ENCODE peak calls at places on chromosomes 12 and 14, in nine cellular contexts. A is GF-D8, Q is endothelial cell, N is NCI-H524, M is tibial artery, J is renal cortical epithelial cell, T is NCI-H748 treated with DMSO at 0.1 percent for 48 hours, V is GM18507, G is Kasumi-1. X is an unnamed sample.

GRCh38 chr12:47067176-47067575 is 12.2 kb upstream of the PCED1B start:
- DNase-seq in A (no peak), Q (no peak), N (no peak), M (no peak), J (no peak), T (no peak), V (no peak), G (no peak), X (no peak)

GRCh38 chr14:94372021-94372605 is 16.3 kb downstream of the SERPINA1 start:
- DNase-seq in A (no peak), Q (no peak), N (no peak), M (no peak), J (no peak), T (no peak), V (no peak), G (no peak), X (no peak)

GRCh38 chr12:82210882-82211281 is 147.3 kb downstream of the CCDC59 start:
- DNase-seq in A (no peak), Q (no peak), N (no peak), M (no peak), J (no peak), T (no peak), V (no peak), G (no peak), X (no peak)

GRCh38 chr14:44081146-44081545 is 425.9 kb downstream of the FSCB start:
- DNase-seq in A (no peak), Q (no peak), N (no peak), M (no peak), J (no peak), T (no peak), V (no peak), G (no peak), X (no peak)

GRCh38 chr14:97760050-97760449 is 962.9 kb downstream of the VRK1 start:
- DNase-seq in A (no peak), Q (no peak), N (no peak), M (no peak), J (no peak), T (no peak), V (no peak), G (no peak), X (no peak)

GRCh38 chr12:104133861-104134260 is 4.1 kb downstream of the NFYB start:
- DNase-seq in A (no peak), Q (no peak), N (no peak), M (no peak), J (peak; percentile 48), T (no peak), V (no peak), G (no peak), X (no peak)

GRCh38 chr14:56716705-56717104 is 93.6 kb downstream of the OTX2 start:
- DNase-seq in A (no peak), Q (no peak), N (no peak), M (no peak), J (no peak), T (no peak), V (no peak), G (no peak), X (no peak)

GRCh38 chr14:100156776-100157175 is 2.7 kb downstream of the DEGS2 start:
- DNase-seq in A (no peak), Q (no peak), N (no peak), M (no peak), J (no peak), T (no peak), V (no peak), G (no peak), X (no peak)

GRCh38 chr12:47818007-47818376 is 1.7 kb downstream of the HDAC7 start:
- DNase-seq in A (no peak), Q (no peak), N (no peak), M (no peak), J (no peak), T (no peak), V (no peak), G (no peak), X (no peak)

GRCh38 chr14:62696261-62696968 is 348.8 kb downstream of the KCNH5 start:
- DNase-seq in A (no peak), Q (no peak), N (no peak), M (no peak), J (no peak), T (no peak), V (no peak), G (no peak), X (no peak)

X was measured in SIG-M5.